ENCODE peak calls at places on chromosomes 3 and 15, in nine cellular contexts. One of them, this sample, is unnamed. For H3K4me1, the result is how much of the 10 kb centered on the place peaks cover.

GRCh38 chr15:72306211-72306785 is 13.7 kb downstream of the CELF6 start:
- DNase-seq in ovary: no peak
- DNase-seq in A549: peak
- DNase-seq in K562: no peak
- DNase-seq in transverse colon: no peak
- DNase-seq in tibial nerve: no peak
- DNase-seq in upper lobe of left lung: no peak
- DNase-seq in H1: no peak
- DNase-seq in HepG2: no peak
- DNase-seq in this sample: no peak

GRCh38 chr15:82880704-82881103 is 71.3 kb downstream of the WHAMM start:
- DNase-seq in ovary: no peak
- DNase-seq in A549: no peak
- DNase-seq in K562: no peak
- DNase-seq in transverse colon: no peak
- DNase-seq in tibial nerve: no peak
- DNase-seq in upper lobe of left lung: no peak
- DNase-seq in H1: no peak
- DNase-seq in HepG2: no peak
- DNase-seq in this sample: no peak

GRCh38 chr3:13009946-13010315 is 63.3 kb downstream of the IQSEC1 start:
- DNase-seq in ovary: no peak
- DNase-seq in A549: no peak
- DNase-seq in K562: no peak
- DNase-seq in transverse colon: no peak
- DNase-seq in tibial nerve: no peak
- DNase-seq in upper lobe of left lung: no peak
- DNase-seq in H1: no peak
- DNase-seq in HepG2: no peak
- DNase-seq in this sample: no peak

GRCh38 chr15:90893175-90894090 is 9.1 kb downstream of the FES start:
- DNase-seq in ovary: no peak
- DNase-seq in A549: peak
- DNase-seq in K562: peak
- DNase-seq in transverse colon: no peak
- DNase-seq in tibial nerve: no peak
- DNase-seq in upper lobe of left lung: no peak
- DNase-seq in H1: no peak
- DNase-seq in HepG2: peak
- DNase-seq in this sample: no peak

GRCh38 chr3:16695710-16696109 is 90.5 kb upstream of the DAZL start:
- DNase-seq in ovary: no peak
- DNase-seq in A549: no peak
- DNase-seq in K562: no peak
- DNase-seq in transverse colon: no peak
- DNase-seq in tibial nerve: no peak
- DNase-seq in upper lobe of left lung: no peak
- DNase-seq in H1: no peak
- DNase-seq in HepG2: no peak
- DNase-seq in this sample: no peak

GRCh38 chr3:143998266-143998665 is 26.6 kb downstream of the DIPK2A start:
- DNase-seq in ovary: no peak
- DNase-seq in A549: no peak
- DNase-seq in K562: no peak
- DNase-seq in transverse colon: peak
- DNase-seq in tibial nerve: peak
- DNase-seq in upper lobe of left lung: no peak
- DNase-seq in H1: no peak
- DNase-seq in HepG2: no peak
- DNase-seq in this sample: no peak

GRCh38 chr3:151357461-151357850 is 27.1 kb downstream of the P2RY12 start:
- DNase-seq in ovary: no peak
- DNase-seq in A549: no peak
- DNase-seq in K562: no peak
- DNase-seq in transverse colon: no peak
- DNase-seq in tibial nerve: no peak
- DNase-seq in upper lobe of left lung: no peak
- DNase-seq in H1: no peak
- DNase-seq in HepG2: no peak
- DNase-seq in this sample: no peak

GRCh38 chr3:131716007-131716406 is 213.2 kb upstream of the MRPL3 start:
- DNase-seq in ovary: no peak
- DNase-seq in A549: no peak
- DNase-seq in K562: no peak
- DNase-seq in transverse colon: no peak
- DNase-seq in tibial nerve: no peak
- DNase-seq in upper lobe of left lung: no peak
- DNase-seq in H1: no peak
- DNase-seq in HepG2: no peak
- DNase-seq in this sample: no peak

GRCh38 chr3:184590795-184591194 is 29.2 kb downstream of the EPHB3 start:
- DNase-seq in ovary: peak
- DNase-seq in A549: no peak
- DNase-seq in K562: no peak
- DNase-seq in transverse colon: no peak
- DNase-seq in tibial nerve: no peak
- DNase-seq in upper lobe of left lung: no peak
- DNase-seq in H1: no peak
- DNase-seq in HepG2: no peak
- DNase-seq in this sample: no peak

GRCh38 chr3:83877909-83878308 is 1080.9 kb upstream of the CADM2 start:
- DNase-seq in ovary: no peak
- DNase-seq in A549: no peak
- DNase-seq in K562: no peak
- DNase-seq in transverse colon: no peak
- DNase-seq in tibial nerve: no peak
- DNase-seq in upper lobe of left lung: no peak
- DNase-seq in H1: no peak
- DNase-seq in HepG2: no peak
- DNase-seq in this sample: no peak

GRCh38 chr15:43270676-43271306 is 4.1 kb upstream of the TGM5 start:
- DNase-seq in ovary: no peak
- DNase-seq in A549: no peak
- DNase-seq in K562: no peak
- DNase-seq in transverse colon: no peak
- DNase-seq in tibial nerve: no peak
- DNase-seq in upper lobe of left lung: no peak
- DNase-seq in H1: no peak
- DNase-seq in HepG2: no peak
- DNase-seq in this sample: no peak

GRCh38 chr15:26628879-26629529 is 143.9 kb downstream of the GABRB3 start:
- DNase-seq in ovary: peak
- DNase-seq in A549: peak
- DNase-seq in K562: peak
- DNase-seq in transverse colon: no peak
- DNase-seq in tibial nerve: no peak
- DNase-seq in upper lobe of left lung: peak
- DNase-seq in H1: peak
- DNase-seq in HepG2: no peak
- DNase-seq in this sample: peak

GRCh38 chr3:7585052-7585451 is 724.1 kb downstream of the GRM7 start:
- DNase-seq in ovary: no peak
- DNase-seq in A549: no peak
- DNase-seq in K562: no peak
- DNase-seq in transverse colon: no peak
- DNase-seq in tibial nerve: no peak
- DNase-seq in upper lobe of left lung: no peak
- DNase-seq in H1: no peak
- DNase-seq in HepG2: no peak
- DNase-seq in this sample: no peak

DNA sequence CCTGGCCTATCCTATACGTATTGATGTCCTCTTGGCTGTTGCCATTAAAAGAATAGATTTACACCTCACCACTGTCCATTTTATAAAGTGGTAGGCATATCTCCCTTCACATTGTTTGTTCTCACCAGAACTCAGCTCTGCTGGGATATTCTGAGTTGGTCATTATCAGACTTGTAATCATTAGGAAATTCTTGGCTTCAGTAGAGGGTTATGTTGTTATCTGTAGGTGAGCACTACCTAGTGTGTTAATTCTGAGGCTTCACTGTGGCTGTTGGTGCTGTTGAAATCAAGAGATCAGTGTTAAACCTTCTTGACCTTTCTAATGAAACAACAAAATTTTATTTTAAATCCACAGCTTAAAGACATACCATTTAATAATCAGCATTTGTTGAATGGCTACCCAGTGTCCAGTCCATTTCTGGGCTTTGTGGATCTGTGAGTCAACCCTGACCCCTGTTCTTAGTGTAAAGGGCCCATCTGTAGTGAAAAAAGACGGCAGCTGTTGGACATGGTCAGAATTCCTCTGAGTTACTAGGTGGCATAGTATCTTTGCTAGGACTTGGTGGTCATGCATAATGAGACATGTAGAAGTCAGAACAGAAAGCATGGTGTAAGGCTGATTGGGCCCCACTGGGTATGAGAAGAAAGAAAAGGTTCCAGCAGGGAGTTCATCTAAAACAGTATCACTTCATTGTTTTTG is 32.9 kb upstream of the P4HTM start:
- DNase-seq in ovary: no peak
- DNase-seq in A549: no peak
- DNase-seq in K562: no peak
- DNase-seq in transverse colon: no peak
- DNase-seq in tibial nerve: no peak
- DNase-seq in upper lobe of left lung: no peak
- DNase-seq in H1: no peak
- DNase-seq in HepG2: no peak
- DNase-seq in this sample: no peak
- TF ChIP-seq EP300 in ovary: no peak
- TF ChIP-seq EP300 in A549: no peak
- TF ChIP-seq EP300 in K562: no peak
- TF ChIP-seq EP300 in transverse colon: no peak
- TF ChIP-seq EP300 in tibial nerve: no peak
- TF ChIP-seq EP300 in upper lobe of left lung: no peak
- TF ChIP-seq EP300 in H1: no peak
- TF ChIP-seq EP300 in HepG2: no peak
- TF ChIP-seq EP300 in this sample: no peak

GRCh38 chr3:72272356-72272755 is 487.4 kb upstream of the PROK2 start:
- DNase-seq in ovary: no peak
- DNase-seq in A549: no peak
- DNase-seq in K562: no peak
- DNase-seq in transverse colon: no peak
- DNase-seq in tibial nerve: no peak
- DNase-seq in upper lobe of left lung: peak
- DNase-seq in H1: no peak
- DNase-seq in HepG2: no peak
- DNase-seq in this sample: no peak

GRCh38 chr3:72271923-72272322 is 487.0 kb upstream of the PROK2 start:
- DNase-seq in ovary: no peak
- DNase-seq in A549: no peak
- DNase-seq in K562: peak
- DNase-seq in transverse colon: no peak
- DNase-seq in tibial nerve: no peak
- DNase-seq in upper lobe of left lung: no peak
- DNase-seq in H1: no peak
- DNase-seq in HepG2: no peak
- DNase-seq in this sample: no peak

GRCh38 chr3:72270072-72270611 is 485.2 kb upstream of the PROK2 start:
- DNase-seq in ovary: peak
- DNase-seq in A549: peak
- DNase-seq in K562: peak
- DNase-seq in transverse colon: peak
- DNase-seq in tibial nerve: peak
- DNase-seq in upper lobe of left lung: peak
- DNase-seq in H1: no peak
- DNase-seq in HepG2: peak
- DNase-seq in this sample: peak

GRCh38 chr3:72271215-72271614 is 486.3 kb upstream of the PROK2 start:
- DNase-seq in ovary: peak
- DNase-seq in A549: no peak
- DNase-seq in K562: no peak
- DNase-seq in transverse colon: no peak
- DNase-seq in tibial nerve: peak
- DNase-seq in upper lobe of left lung: no peak
- DNase-seq in H1: no peak
- DNase-seq in HepG2: no peak
- DNase-seq in this sample: no peak

GRCh38 chr3:72270730-72271129 is 485.8 kb upstream of the PROK2 start:
- DNase-seq in ovary: no peak
- DNase-seq in A549: no peak
- DNase-seq in K562: no peak
- DNase-seq in transverse colon: no peak
- DNase-seq in tibial nerve: no peak
- DNase-seq in upper lobe of left lung: no peak
- DNase-seq in H1: no peak
- DNase-seq in HepG2: no peak
- DNase-seq in this sample: no peak
- H3K4me1 ChIP-seq in ovary: under half
- H3K4me1 ChIP-seq in A549: under half
- H3K4me1 ChIP-seq in K562: under half
- H3K4me1 ChIP-seq in transverse colon: under half
- H3K4me1 ChIP-seq in tibial nerve: under half
- H3K4me1 ChIP-seq in upper lobe of left lung: half or more
- H3K4me1 ChIP-seq in H1: under half
- H3K4me1 ChIP-seq in HepG2: under half
- H3K4me1 ChIP-seq in this sample: under half

GRCh38 chr15:70794596-70795310 is 31.4 kb upstream of the UACA start:
- DNase-seq in ovary: no peak
- DNase-seq in A549: no peak
- DNase-seq in K562: no peak
- DNase-seq in transverse colon: no peak
- DNase-seq in tibial nerve: no peak
- DNase-seq in upper lobe of left lung: no peak
- DNase-seq in H1: no peak
- DNase-seq in HepG2: no peak
- DNase-seq in this sample: no peak

GRCh38 chr15:70797464-70797863 is 34.1 kb upstream of the UACA start:
- DNase-seq in ovary: no peak
- DNase-seq in A549: no peak
- DNase-seq in K562: no peak
- DNase-seq in transverse colon: no peak
- DNase-seq in tibial nerve: no peak
- DNase-seq in upper lobe of left lung: no peak
- DNase-seq in H1: no peak
- DNase-seq in HepG2: no peak
- DNase-seq in this sample: no peak

GRCh38 chr15:70796516-70797310 is 33.4 kb upstream of the UACA start:
- DNase-seq in ovary: no peak
- DNase-seq in A549: no peak
- DNase-seq in K562: no peak
- DNase-seq in transverse colon: no peak
- DNase-seq in tibial nerve: no peak
- DNase-seq in upper lobe of left lung: peak
- DNase-seq in H1: no peak
- DNase-seq in HepG2: no peak
- DNase-seq in this sample: no peak

GRCh38 chr15:70793694-70794093 is 30.3 kb upstream of the UACA start:
- DNase-seq in ovary: no peak
- DNase-seq in A549: no peak
- DNase-seq in K562: no peak
- DNase-seq in transverse colon: no peak
- DNase-seq in tibial nerve: no peak
- DNase-seq in upper lobe of left lung: no peak
- DNase-seq in H1: no peak
- DNase-seq in HepG2: no peak
- DNase-seq in this sample: peak

GRCh38 chr15:70795311-70795665 is 31.9 kb upstream of the UACA start:
- DNase-seq in ovary: no peak
- DNase-seq in A549: peak
- DNase-seq in K562: no peak
- DNase-seq in transverse colon: no peak
- DNase-seq in tibial nerve: no peak
- DNase-seq in upper lobe of left lung: no peak
- DNase-seq in H1: no peak
- DNase-seq in HepG2: peak
- DNase-seq in this sample: no peak
- TF ChIP-seq POLR2A in ovary: no peak
- TF ChIP-seq POLR2A in A549: no peak
- TF ChIP-seq POLR2A in K562: no peak
- TF ChIP-seq POLR2A in transverse colon: no peak
- TF ChIP-seq POLR2A in tibial nerve: no peak
- TF ChIP-seq POLR2A in upper lobe of left lung: no peak
- TF ChIP-seq POLR2A in H1: no peak
- TF ChIP-seq POLR2A in HepG2: no peak
- TF ChIP-seq POLR2A in this sample: no peak

GRCh38 chr3:1068985-1069384 is 23.8 kb upstream of the CNTN6 start:
- DNase-seq in ovary: no peak
- DNase-seq in A549: no peak
- DNase-seq in K562: no peak
- DNase-seq in transverse colon: no peak
- DNase-seq in tibial nerve: no peak
- DNase-seq in upper lobe of left lung: no peak
- DNase-seq in H1: no peak
- DNase-seq in HepG2: no peak
- DNase-seq in this sample: no peak
- TF ChIP-seq EP300 in ovary: no peak
- TF ChIP-seq EP300 in A549: no peak
- TF ChIP-seq EP300 in K562: no peak
- TF ChIP-seq EP300 in transverse colon: no peak
- TF ChIP-seq EP300 in tibial nerve: no peak
- TF ChIP-seq EP300 in upper lobe of left lung: no peak
- TF ChIP-seq EP300 in H1: no peak
- TF ChIP-seq EP300 in HepG2: no peak
- TF ChIP-seq EP300 in this sample: no peak